ENCODE peak calls at places on chromosomes 13 and 19, in seven cellular contexts. F is caudate nucleus, V is heart right ventricle, M is RWPE2, T is tibial nerve, B is body of pancreas, L is neural progenitor cell. G is an unnamed sample.

GRCh38 chr19:10292206-10292788 is 2.5 kb downstream of the ICAM5 start:
- DNase-seq in F (no peak), V (peak), M (no peak), T (peak), B (peak), L (peak), G (peak)

GRCh38 chr13:102707465-102707864 is 12.6 kb upstream of the METTL21C start:
- DNase-seq in F (no peak), V (no peak), M (no peak), T (no peak), B (no peak), L (no peak), G (no peak)

GRCh38 chr19:57934820-57935665 is at the start of gene ZNF418:
- DNase-seq in F (peak), V (peak), M (no peak), T (no peak), B (peak), L (peak), G (peak)

GRCh38 chr13:106617561-106617960 is 49.6 kb upstream of the ARGLU1 start:
- DNase-seq in F (no peak), V (no peak), M (no peak), T (no peak), B (no peak), L (peak), G (no peak)

GRCh38 chr13:96403241-96403640 is 313.3 kb downstream of the HS6ST3 start:
- DNase-seq in F (no peak), V (no peak), M (no peak), T (no peak), B (no peak), L (no peak), G (no peak)

GRCh38 chr13:50691682-50692263 is 151.7 kb downstream of the DLEU7 start:
- DNase-seq in F (no peak), V (no peak), M (no peak), T (no peak), B (no peak), L (no peak), G (no peak)

GRCh38 chr19:36460046-36460445 is 29.3 kb downstream of the ZNF566 start:
- DNase-seq in F (no peak), V (no peak), M (no peak), T (no peak), B (no peak), L (no peak), G (no peak)

GRCh38 chr13:33678906-33679657 is 138.9 kb upstream of the RFC3 start:
- DNase-seq in F (no peak), V (peak), M (no peak), T (peak), B (peak), L (no peak), G (peak)

GRCh38 chr13:111460548-111461444 is 140.4 kb downstream of the TEX29 start:
- DNase-seq in F (no peak), V (no peak), M (no peak), T (no peak), B (peak), L (peak), G (peak)

GRCh38 chr13:94362411-94362909 is 117.0 kb downstream of the DCT start:
- DNase-seq in F (no peak), V (no peak), M (no peak), T (no peak), B (peak), L (peak), G (peak)

GRCh38 chr13:49265822-49266221 is 18.1 kb downstream of the CDADC1 start:
- DNase-seq in F (no peak), V (no peak), M (no peak), T (no peak), B (no peak), L (no peak), G (no peak)

GRCh38 chr19:33054623-33055022 is 10.1 kb downstream of the RHPN2 start:
- DNase-seq in F (no peak), V (no peak), M (no peak), T (no peak), B (peak), L (no peak), G (no peak)

GRCh38 chr13:96900992-96901391 is 93.3 kb downstream of the OXGR1 start:
- DNase-seq in F (no peak), V (no peak), M (no peak), T (no peak), B (no peak), L (no peak), G (no peak)

GRCh38 chr19:12834976-12835757 is 788 bp upstream of the RTBDN start:
- DNase-seq in F (peak), V (peak), M (no peak), T (no peak), B (peak), L (peak), G (no peak)

GRCh38 chr13:30081331-30081730 is 226.0 kb downstream of the KATNAL1 start:
- DNase-seq in F (no peak), V (no peak), M (no peak), T (no peak), B (no peak), L (no peak), G (no peak)

GRCh38 chr19:12574036-12574435 is 22.8 kb upstream of the ZNF564 start:
- DNase-seq in F (no peak), V (no peak), M (no peak), T (no peak), B (no peak), L (no peak), G (no peak)

GRCh38 chr13:27789153-27789494 is 3.2 kb upstream of the GSX1 start:
- DNase-seq in F (no peak), V (no peak), M (no peak), T (no peak), B (no peak), L (no peak), G (no peak)

GRCh38 chr19:2569596-2570465 is 93.9 kb downstream of the GADD45B start:
- DNase-seq in F (no peak), V (no peak), M (no peak), T (no peak), B (no peak), L (no peak), G (no peak)

GRCh38 chr13:87355451-87355850 is 315.7 kb upstream of the SLITRK5 start:
- DNase-seq in F (no peak), V (no peak), M (no peak), T (no peak), B (no peak), L (no peak), G (no peak)

DNA sequence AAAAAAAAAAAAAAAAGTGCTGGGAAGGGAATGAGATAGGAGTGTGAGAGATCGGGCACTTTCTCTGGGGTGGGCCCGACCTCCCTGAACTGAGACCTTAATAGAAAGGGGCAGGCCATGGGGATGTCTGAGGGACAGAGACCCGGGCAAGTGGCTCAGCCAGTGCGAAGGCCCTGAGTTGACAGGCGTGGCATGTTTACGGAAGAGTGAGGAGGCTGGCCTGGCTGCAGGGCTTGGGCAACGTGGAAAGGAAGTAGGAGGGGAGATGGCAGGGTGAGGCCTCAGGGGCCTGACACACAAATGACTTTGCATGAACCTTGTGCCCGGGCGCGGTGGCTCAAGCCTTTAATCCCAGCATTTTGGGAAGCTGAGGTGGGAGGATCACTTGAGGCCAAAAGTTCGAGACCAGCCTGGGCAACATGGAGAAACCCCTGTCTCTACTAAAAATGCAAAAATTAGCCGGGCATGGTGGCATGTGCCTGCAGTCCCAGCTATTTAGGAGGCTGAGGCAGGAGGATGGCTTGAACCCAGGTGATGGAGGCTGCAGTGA is 13.9 kb downstream of the FCHO1 start:
- DNase-seq in F (no peak), V (peak), M (no peak), T (no peak), B (no peak), L (no peak), G (peak)
- H3K27ac ChIP-seq in F (peak), V (no peak), M (no peak), T (no peak), B (no peak), L (no peak), G (peak)

GRCh38 chr19:38712161-38712748 is 32.0 kb downstream of the CAPN12 start:
- DNase-seq in F (no peak), V (no peak), M (no peak), T (no peak), B (no peak), L (no peak), G (no peak)

GRCh38 chr19:38711726-38712153 is 32.5 kb downstream of the CAPN12 start:
- DNase-seq in F (no peak), V (peak), M (no peak), T (no peak), B (peak), L (no peak), G (no peak)

GRCh38 chr19:38713865-38714264 is 30.4 kb downstream of the CAPN12 start:
- DNase-seq in F (no peak), V (no peak), M (no peak), T (no peak), B (no peak), L (no peak), G (no peak)

GRCh38 chr19:38714354-38714778 is 29.9 kb downstream of the CAPN12 start:
- DNase-seq in F (no peak), V (no peak), M (no peak), T (no peak), B (peak), L (no peak), G (no peak)

GRCh38 chr19:38713227-38713649 is 31.0 kb downstream of the CAPN12 start:
- DNase-seq in F (no peak), V (peak), M (no peak), T (peak), B (peak), L (no peak), G (peak)
- H3K27ac ChIP-seq in F (peak), V (peak), M (no peak), T (peak), B (peak), L (no peak), G (peak)

GRCh38 chr13:88384542-88384941 is 713.4 kb downstream of the SLITRK5 start:
- DNase-seq in F (no peak), V (no peak), M (no peak), T (no peak), B (no peak), L (no peak), G (no peak)
- H3K27ac ChIP-seq in F (no peak), V (no peak), M (no peak), T (no peak), B (no peak), L (no peak), G (no peak)

DNA sequence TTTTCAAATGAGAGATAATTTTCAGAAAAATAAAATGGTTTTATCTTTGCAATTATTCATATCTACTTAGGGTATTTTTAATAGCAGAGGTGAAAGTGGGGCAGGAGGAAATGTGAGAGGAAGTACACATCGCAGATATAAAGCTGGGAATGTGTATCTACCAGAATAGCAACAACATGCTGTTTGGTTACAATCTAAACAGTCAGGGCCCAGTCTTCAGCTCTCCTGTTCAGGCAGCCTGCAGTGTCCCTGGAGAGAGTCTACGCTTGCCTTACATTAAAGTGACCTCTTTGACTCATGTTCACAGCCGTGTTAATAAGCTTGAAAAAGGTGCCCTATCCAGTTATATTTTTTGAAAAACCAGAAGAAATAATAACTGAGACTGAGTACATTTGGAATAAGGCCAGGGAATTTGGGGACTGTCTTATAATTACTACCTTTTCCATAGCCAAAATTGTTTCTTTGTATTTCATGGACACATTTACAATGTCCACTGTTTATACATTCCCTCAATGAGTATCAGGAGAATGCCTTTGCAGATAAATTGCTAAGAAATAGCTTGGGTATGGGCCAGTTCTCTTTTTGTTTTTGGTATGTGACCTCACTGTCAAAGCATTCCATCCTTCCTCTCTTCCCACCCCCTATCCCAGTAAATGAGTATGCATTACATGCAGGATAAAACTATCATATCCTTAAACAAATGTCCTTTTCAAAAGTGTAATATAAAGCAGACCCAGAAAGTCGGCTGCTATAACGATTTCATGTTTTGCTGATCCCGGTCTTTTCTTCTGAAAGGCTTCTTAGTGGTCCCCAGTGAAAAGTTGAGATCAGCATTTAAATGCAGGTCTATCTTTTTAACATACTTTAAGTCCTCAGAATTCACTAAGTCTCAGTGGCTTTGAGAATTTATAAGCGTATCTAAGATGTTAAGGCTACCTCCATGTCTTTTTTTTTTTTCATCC is 82.6 kb downstream of the PCDH9 start:
- DNase-seq in F (no peak), V (no peak), M (no peak), T (no peak), B (no peak), L (peak), G (no peak)
- H3K27ac ChIP-seq in F (peak), V (peak), M (no peak), T (no peak), B (peak), L (no peak), G (peak)

GRCh38 chr13:64413529-64413928 is 2816.6 kb downstream of the PCDH9 start:
- DNase-seq in F (no peak), V (no peak), M (no peak), T (no peak), B (no peak), L (no peak), G (no peak)

GRCh38 chr13:64410654-64411053 is 2819.5 kb downstream of the PCDH9 start:
- DNase-seq in F (no peak), V (no peak), M (no peak), T (no peak), B (no peak), L (no peak), G (no peak)

GRCh38 chr13:64417609-64418008 is 2812.5 kb downstream of the PCDH9 start:
- DNase-seq in F (no peak), V (no peak), M (no peak), T (no peak), B (no peak), L (no peak), G (no peak)

DNA sequence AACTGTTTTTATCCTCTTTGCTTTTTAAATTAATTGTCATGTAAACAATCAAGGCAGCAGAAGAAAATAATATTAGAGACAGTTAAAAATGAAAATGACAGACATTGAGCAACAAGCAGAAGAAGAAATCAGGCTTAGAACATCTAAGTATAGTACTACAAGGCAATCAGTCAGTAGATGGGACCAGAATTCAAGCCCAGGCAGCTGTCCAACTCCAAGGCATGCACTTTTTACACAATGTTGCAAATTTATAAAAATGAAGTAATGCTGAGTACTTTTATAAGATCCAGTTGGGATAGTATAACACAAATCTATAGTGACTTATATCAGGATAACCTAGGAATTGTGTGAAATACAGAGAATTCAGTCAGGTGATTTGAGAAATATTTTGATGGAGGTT is 2815.8 kb downstream of the PCDH9 start:
- DNase-seq in F (no peak), V (no peak), M (no peak), T (no peak), B (no peak), L (no peak), G (no peak)
- H3K27ac ChIP-seq in F (no peak), V (no peak), M (no peak), T (no peak), B (no peak), L (no peak), G (no peak)

DNA sequence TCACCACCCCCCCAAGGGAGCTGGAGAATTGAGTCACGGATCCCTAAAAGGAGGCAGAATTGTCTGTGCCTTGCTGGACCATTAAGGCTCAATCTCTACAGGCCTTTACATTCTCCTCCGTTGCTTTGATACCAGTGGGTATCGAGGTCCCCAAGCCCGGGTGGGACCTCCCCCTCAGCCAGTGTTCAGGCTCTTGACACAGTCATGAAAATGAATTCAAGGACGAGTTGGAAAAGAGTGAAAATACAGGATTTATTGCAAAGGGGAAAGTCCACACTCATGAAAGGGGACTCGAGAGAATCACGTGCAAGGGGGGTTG is 5.6 kb downstream of the PPP1R15A start:
- DNase-seq in F (no peak), V (no peak), M (no peak), T (no peak), B (no peak), L (no peak), G (no peak)
- H3K27ac ChIP-seq in F (no peak), V (peak), M (no peak), T (no peak), B (no peak), L (no peak), G (no peak)

DNA sequence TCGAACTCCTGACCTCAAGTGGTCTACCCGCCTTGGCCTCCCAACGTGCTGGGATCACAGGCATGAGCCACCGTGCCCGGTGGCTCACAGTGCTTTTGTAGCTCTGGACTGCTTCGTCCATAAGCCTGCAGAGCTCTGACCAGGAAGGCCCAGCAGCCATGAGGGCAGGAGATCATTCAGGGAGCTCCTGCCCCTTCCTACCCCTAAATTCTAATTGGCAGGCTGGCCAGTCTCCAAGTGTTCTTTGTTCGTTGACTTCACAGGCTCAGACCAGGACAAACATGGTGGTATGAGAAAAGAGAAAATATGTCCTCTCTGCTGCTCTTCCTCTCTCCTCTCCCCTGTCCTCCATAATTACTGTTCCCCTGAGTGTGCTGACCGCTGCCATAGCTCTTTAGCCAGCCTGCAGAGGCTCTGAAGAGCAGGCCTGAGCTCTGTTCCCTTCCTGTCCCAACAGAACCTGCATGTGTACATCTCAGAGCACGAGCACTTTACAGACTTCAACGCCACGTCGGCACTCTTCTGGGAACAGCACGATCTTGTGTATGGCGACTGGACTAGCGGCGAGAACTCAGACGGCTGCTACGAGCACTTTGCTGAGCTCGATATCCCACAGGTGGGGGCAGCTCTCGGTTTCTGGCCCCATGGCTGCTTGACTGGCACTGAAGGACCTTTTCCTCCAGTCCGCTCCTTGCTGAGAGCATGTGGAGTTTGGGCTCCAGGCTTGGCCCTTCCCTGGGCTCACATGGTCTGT is 19.0 kb downstream of the CLPTM1 start:
- DNase-seq in F (no peak), V (no peak), M (no peak), T (no peak), B (no peak), L (no peak), G (no peak)
- H3K27ac ChIP-seq in F (no peak), V (no peak), M (no peak), T (no peak), B (no peak), L (no peak), G (no peak)

GRCh38 chr19:45615795-45616708 is 14.0 kb upstream of the GPR4 start:
- DNase-seq in F (no peak), V (peak), M (peak), T (peak), B (peak), L (peak), G (no peak)
- H3K27ac ChIP-seq in F (no peak), V (peak), M (peak), T (peak), B (peak), L (peak), G (peak)

G was measured in substantia nigra.